ENCODE peak calls at places on chromosomes 6 and 20, in six cellular contexts. L is progenitor cell of endocrine pancreas; Y is activated CD4-positive, alpha-beta T cell treated with anti-CD3 and anti-CD28 coated beads, Interleukin-2, amount 50 U/mL, for 48 hours; R is upper lobe of right lung; P is T-helper 2 cell; K is astrocyte of the hippocampus. A is an unnamed sample.

GRCh38 chr6:44058617-44059358 is 68.5 kb downstream of the MRPL14 start:
- DNase-seq in R (peak), Y (no peak), L (no peak), P (no peak), K (peak), A (peak)

GRCh38 chr6:13480631-13481501 is 6.5 kb downstream of the GFOD1 start:
- DNase-seq in K (peak), L (no peak), Y (no peak), R (no peak), P (no peak), A (no peak)

GRCh38 chr20:1374246-1374645 is 18.6 kb downstream of the FKBP1A start:
- DNase-seq in L (no peak), R (no peak), Y (no peak), K (no peak), P (no peak), A (no peak)

GRCh38 chr20:3702992-3703391 is 9.4 kb downstream of the SIGLEC1 start:
- DNase-seq in L (no peak), R (no peak), K (no peak), P (no peak), Y (no peak), A (no peak)

GRCh38 chr6:167394820-167395219 is 69.9 kb downstream of the TTLL2 start:
- DNase-seq in P (no peak), L (no peak), R (peak), K (no peak), Y (no peak), A (no peak)

GRCh38 chr6:144186817-144187625 is 36.7 kb downstream of the STX11 start:
- DNase-seq in L (no peak), R (no peak), K (no peak), Y (no peak), P (no peak), A (no peak)

GRCh38 chr6:36997811-36998722 is 7.4 kb upstream of the FGD2 start:
- DNase-seq in L (no peak), P (no peak), K (peak), Y (no peak), R (peak), A (no peak)

GRCh38 chr6:12528171-12528570 is 188.4 kb upstream of the PHACTR1 start:
- DNase-seq in R (no peak), L (no peak), Y (no peak), P (no peak), K (no peak), A (no peak)

GRCh38 chr20:44526129-44526528 is 4.3 kb upstream of the SERINC3 start:
- DNase-seq in R (no peak), K (peak), Y (no peak), L (no peak), P (no peak), A (peak)

GRCh38 chr6:2376429-2377355 is 131.3 kb upstream of the GMDS start:
- DNase-seq in Y (no peak), L (no peak), R (no peak), P (no peak), K (peak), A (no peak)

GRCh38 chr6:119241124-119241491 is 108.5 kb downstream of the MAN1A1 start:
- DNase-seq in P (no peak), R (no peak), K (peak), Y (no peak), L (no peak), A (peak)

GRCh38 chr6:16505711-16506362 is 255.4 kb downstream of the ATXN1 start:
- DNase-seq in Y (no peak), P (no peak), L (no peak), R (no peak), K (peak), A (no peak)

GRCh38 chr6:110635096-110635495 is 158.7 kb upstream of the SLC22A16 start:
- DNase-seq in K (no peak), Y (no peak), P (no peak), R (no peak), L (no peak), A (no peak)

GRCh38 chr6:132491303-132491702 is 21.6 kb downstream of the STX7 start:
- DNase-seq in K (peak), P (no peak), L (no peak), R (no peak), Y (no peak), A (no peak)

GRCh38 chr20:46316984-46317684 is 8.8 kb upstream of the CDH22 start:
- DNase-seq in P (no peak), L (no peak), Y (no peak), K (no peak), R (no peak), A (no peak)

GRCh38 chr20:47594157-47594556 is 92.5 kb downstream of the NCOA3 start:
- DNase-seq in L (no peak), Y (no peak), P (no peak), K (no peak), R (no peak), A (no peak)

GRCh38 chr6:130587778-130588520 is 222.1 kb downstream of the TMEM200A start:
- DNase-seq in P (no peak), L (no peak), Y (no peak), K (peak), R (no peak), A (no peak)

GRCh38 chr6:20153194-20153593 is 59.1 kb downstream of the MBOAT1 start:
- DNase-seq in Y (no peak), L (no peak), R (no peak), K (no peak), P (no peak), A (no peak)

GRCh38 chr6:22451960-22452359 is 117.4 kb upstream of the HDGFL1 start:
- DNase-seq in L (no peak), Y (no peak), P (no peak), K (peak), R (no peak), A (no peak)

GRCh38 chr6:223763-224162 is 68.5 kb upstream of the DUSP22 start:
- DNase-seq in R (peak), L (no peak), P (no peak), K (no peak), Y (no peak), A (no peak)

GRCh38 chr6:168774381-168774780 is 333.4 kb downstream of the SMOC2 start:
- DNase-seq in R (no peak), P (no peak), K (peak), Y (no peak), L (no peak), A (no peak)

GRCh38 chr6:35014786-35015185 is 125.7 kb downstream of the ANKS1A start:
- DNase-seq in R (no peak), Y (no peak), L (no peak), P (no peak), K (no peak), A (peak)

GRCh38 chr6:152173321-152173720 is 365.8 kb downstream of the ESR1 start:
- DNase-seq in L (no peak), K (no peak), Y (no peak), R (no peak), P (no peak), A (no peak)

GRCh38 chr20:38355161-38356012 is 9.1 kb downstream of the LBP start:
- DNase-seq in P (no peak), R (no peak), Y (no peak), K (no peak), L (no peak), A (no peak)

GRCh38 chr20:25247100-25247665 is 702 bp upstream of the PYGB start:
- DNase-seq in R (peak), K (peak), P (no peak), Y (peak), L (peak), A (peak)

GRCh38 chr6:145685932-145686331 is 49.4 kb downstream of the EPM2A start:
- DNase-seq in Y (no peak), L (no peak), P (no peak), K (no peak), R (no peak), A (no peak)

GRCh38 chr6:148547110-148547509 is 199.7 kb upstream of the UST start:
- DNase-seq in Y (no peak), K (no peak), R (no peak), L (no peak), P (no peak), A (no peak)

GRCh38 chr20:35232575-35232974 is 6.1 kb downstream of the MMP24 start:
- DNase-seq in R (no peak), Y (no peak), P (no peak), L (no peak), K (peak), A (no peak)

GRCh38 chr6:19052219-19052618 is 665.1 kb downstream of the RNF144B start:
- DNase-seq in L (no peak), K (peak), P (no peak), Y (no peak), R (no peak), A (no peak)

GRCh38 chr6:6969761-6970223 is 138.0 kb upstream of the RREB1 start:
- DNase-seq in R (peak), Y (no peak), K (peak), L (peak), P (no peak), A (peak)

GRCh38 chr6:43838276-43839036 is 68.4 kb downstream of the VEGFA start:
- DNase-seq in Y (no peak), P (no peak), R (no peak), K (peak), L (no peak), A (peak)

GRCh38 chr6:166997768-166998255 is 1.4 kb upstream of the CEP43 start:
- DNase-seq in P (peak), K (peak), Y (peak), R (peak), L (peak), A (peak)

GRCh38 chr6:39214846-39215639 is 14.2 kb downstream of the KCNK5 start:
- DNase-seq in Y (no peak), P (no peak), R (no peak), K (peak), L (no peak), A (no peak)

GRCh38 chr20:11850901-11851300 is 66.8 kb upstream of the BTBD3 start:
- DNase-seq in R (no peak), K (peak), L (no peak), Y (no peak), P (no peak), A (no peak)

GRCh38 chr6:36862164-36862847 is 12.3 kb downstream of the PPIL1 start:
- DNase-seq in L (no peak), K (no peak), Y (no peak), P (no peak), R (no peak), A (no peak)

GRCh38 chr6:32785781-32786533 is 22.6 kb upstream of the HLA-DQB2 start:
- DNase-seq in L (no peak), K (peak), P (peak), R (no peak), Y (no peak), A (peak)

GRCh38 chr6:161168281-161168891 is 105.5 kb downstream of the AGPAT4 start:
- DNase-seq in P (no peak), R (no peak), K (peak), L (no peak), Y (no peak), A (no peak)

A was measured in HepG2.